ENCODE peak calls at places on chromosomes 6 and 20, in nine cellular contexts. One of them, this sample, is unnamed.

GRCh38 chr6:163872335-163872734 is 457.8 kb downstream of the QKI start:
- DNase-seq in PC-9: no peak
- DNase-seq in spleen: no peak
- DNase-seq in thyroid gland: no peak
- DNase-seq in brain microvascular endothelial cell: peak; percentile 84
- DNase-seq in dorsolateral prefrontal cortex: no peak
- DNase-seq in pancreas: no peak
- DNase-seq in ovary: no peak
- DNase-seq in body of pancreas: no peak
- DNase-seq in this sample: peak; percentile 8

GRCh38 chr6:15864708-15865062 is 201.9 kb upstream of the DTNBP1 start:
- DNase-seq in spleen: no peak
- DNase-seq in body of pancreas: no peak
- DNase-seq in thyroid gland: no peak
- DNase-seq in ovary: no peak
- DNase-seq in PC-9: no peak
- DNase-seq in pancreas: no peak
- DNase-seq in dorsolateral prefrontal cortex: no peak
- DNase-seq in brain microvascular endothelial cell: no peak
- DNase-seq in this sample: no peak

GRCh38 chr20:4457566-4458543 is 263.9 kb upstream of the PRND start:
- DNase-seq in spleen: no peak
- DNase-seq in dorsolateral prefrontal cortex: no peak
- DNase-seq in body of pancreas: no peak
- DNase-seq in brain microvascular endothelial cell: no peak
- DNase-seq in PC-9: peak; percentile 84
- DNase-seq in ovary: no peak
- DNase-seq in thyroid gland: no peak
- DNase-seq in pancreas: no peak
- DNase-seq in this sample: no peak

GRCh38 chr20:36335187-36335870 is 29.2 kb downstream of the DLGAP4 start:
- DNase-seq in brain microvascular endothelial cell: no peak
- DNase-seq in pancreas: no peak
- DNase-seq in PC-9: no peak
- DNase-seq in dorsolateral prefrontal cortex: no peak
- DNase-seq in spleen: peak; percentile 34
- DNase-seq in body of pancreas: no peak
- DNase-seq in thyroid gland: no peak
- DNase-seq in ovary: no peak
- DNase-seq in this sample: no peak

GRCh38 chr6:148322704-148323103 is 19.9 kb upstream of the SASH1 start:
- DNase-seq in body of pancreas: no peak
- DNase-seq in PC-9: no peak
- DNase-seq in ovary: no peak
- DNase-seq in thyroid gland: no peak
- DNase-seq in dorsolateral prefrontal cortex: no peak
- DNase-seq in brain microvascular endothelial cell: no peak
- DNase-seq in spleen: no peak
- DNase-seq in pancreas: no peak
- DNase-seq in this sample: no peak

GRCh38 chr6:35051393-35051792 is 89.7 kb downstream of the TCP11 start:
- DNase-seq in dorsolateral prefrontal cortex: no peak
- DNase-seq in brain microvascular endothelial cell: no peak
- DNase-seq in thyroid gland: no peak
- DNase-seq in PC-9: no peak
- DNase-seq in ovary: no peak
- DNase-seq in spleen: no peak
- DNase-seq in body of pancreas: no peak
- DNase-seq in pancreas: no peak
- DNase-seq in this sample: no peak

GRCh38 chr6:37362101-37362823 is 8.5 kb downstream of the RNF8 start:
- DNase-seq in thyroid gland: no peak
- DNase-seq in ovary: no peak
- DNase-seq in spleen: no peak
- DNase-seq in pancreas: no peak
- DNase-seq in PC-9: no peak
- DNase-seq in brain microvascular endothelial cell: no peak
- DNase-seq in body of pancreas: no peak
- DNase-seq in dorsolateral prefrontal cortex: no peak
- DNase-seq in this sample: no peak

GRCh38 chr20:62616728-62617621 is 25.3 kb upstream of the SLCO4A1 start:
- DNase-seq in thyroid gland: peak; percentile 74
- DNase-seq in spleen: peak; percentile 95
- DNase-seq in brain microvascular endothelial cell: peak; percentile 60
- DNase-seq in PC-9: peak; percentile 52
- DNase-seq in dorsolateral prefrontal cortex: peak; percentile 47
- DNase-seq in ovary: peak; percentile 71
- DNase-seq in pancreas: no peak
- DNase-seq in body of pancreas: peak; percentile 84
- DNase-seq in this sample: no peak

GRCh38 chr6:125154184-125155135 is 887 bp downstream of the TPD52L1 start:
- DNase-seq in brain microvascular endothelial cell: no peak
- DNase-seq in body of pancreas: peak; percentile 74
- DNase-seq in PC-9: peak; percentile 81
- DNase-seq in ovary: peak; percentile 42
- DNase-seq in dorsolateral prefrontal cortex: no peak
- DNase-seq in spleen: peak; percentile 78
- DNase-seq in pancreas: peak; percentile 55
- DNase-seq in thyroid gland: peak; percentile 73
- DNase-seq in this sample: peak; percentile 87

GRCh38 chr6:1802495-1803395 is 193.0 kb downstream of the FOXC1 start:
- DNase-seq in ovary: no peak
- DNase-seq in body of pancreas: peak; percentile 59
- DNase-seq in thyroid gland: no peak
- DNase-seq in PC-9: no peak
- DNase-seq in pancreas: peak; percentile 48
- DNase-seq in dorsolateral prefrontal cortex: no peak
- DNase-seq in brain microvascular endothelial cell: no peak
- DNase-seq in spleen: no peak
- DNase-seq in this sample: peak; percentile 19

GRCh38 chr6:155216312-155217028 is 47.3 kb upstream of the CLDN20 start:
- DNase-seq in ovary: no peak
- DNase-seq in PC-9: no peak
- DNase-seq in pancreas: no peak
- DNase-seq in body of pancreas: no peak
- DNase-seq in thyroid gland: no peak
- DNase-seq in spleen: no peak
- DNase-seq in brain microvascular endothelial cell: no peak
- DNase-seq in dorsolateral prefrontal cortex: no peak
- DNase-seq in this sample: no peak

DNA sequence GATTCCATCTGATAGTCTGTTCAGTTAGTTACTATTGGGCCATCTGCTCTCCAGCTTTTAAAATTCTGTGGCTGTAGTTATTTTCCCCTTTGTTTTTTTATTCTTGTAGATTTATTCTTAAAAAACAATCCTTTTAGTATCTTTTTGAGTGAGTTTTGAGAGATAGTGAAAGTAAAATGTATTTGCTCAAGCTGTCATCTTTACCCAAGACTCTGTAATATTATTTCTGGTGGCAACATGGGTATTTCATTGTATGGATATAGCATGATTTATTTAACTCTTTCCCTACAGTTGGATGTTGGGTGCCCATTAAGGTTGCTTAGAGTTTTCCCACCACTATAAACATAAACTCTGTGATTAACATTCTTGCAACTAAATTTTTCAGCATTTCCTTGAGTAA is 24.6 kb downstream of the STK4 start:
- DNase-seq in body of pancreas: no peak
- DNase-seq in spleen: no peak
- DNase-seq in thyroid gland: no peak
- DNase-seq in pancreas: no peak
- DNase-seq in PC-9: no peak
- DNase-seq in brain microvascular endothelial cell: no peak
- DNase-seq in ovary: no peak
- DNase-seq in dorsolateral prefrontal cortex: no peak
- DNase-seq in this sample: no peak
- H3K4me3 ChIP-seq in body of pancreas: no peak overlapping the region
- H3K4me3 ChIP-seq in spleen: no peak overlapping the region
- H3K4me3 ChIP-seq in thyroid gland: no peak overlapping the region
- H3K4me3 ChIP-seq in pancreas: no peak overlapping the region
- H3K4me3 ChIP-seq in PC-9: no peak overlapping the region
- H3K4me3 ChIP-seq in brain microvascular endothelial cell: no peak overlapping the region
- H3K4me3 ChIP-seq in ovary: no peak overlapping the region
- H3K4me3 ChIP-seq in dorsolateral prefrontal cortex: peak overlapping the region; percentile 21
- H3K4me3 ChIP-seq in this sample: no peak overlapping the region

GRCh38 chr20:14947536-14947935 is 610.1 kb upstream of the FLRT3 start:
- DNase-seq in body of pancreas: no peak
- DNase-seq in PC-9: no peak
- DNase-seq in brain microvascular endothelial cell: no peak
- DNase-seq in thyroid gland: no peak
- DNase-seq in dorsolateral prefrontal cortex: no peak
- DNase-seq in spleen: no peak
- DNase-seq in pancreas: no peak
- DNase-seq in ovary: no peak
- DNase-seq in this sample: no peak
- TF ChIP-seq CTCF in body of pancreas: no peak
- TF ChIP-seq CTCF in PC-9: no peak
- TF ChIP-seq CTCF in brain microvascular endothelial cell: no peak
- TF ChIP-seq CTCF in thyroid gland: no peak
- TF ChIP-seq CTCF in dorsolateral prefrontal cortex: no peak
- TF ChIP-seq CTCF in spleen: no peak
- TF ChIP-seq CTCF in pancreas: no peak
- TF ChIP-seq CTCF in ovary: no peak
- TF ChIP-seq CTCF in this sample: no peak

GRCh38 chr6:45439459-45439858 is 61.7 kb upstream of the SUPT3H start:
- DNase-seq in pancreas: no peak
- DNase-seq in body of pancreas: no peak
- DNase-seq in thyroid gland: no peak
- DNase-seq in spleen: no peak
- DNase-seq in dorsolateral prefrontal cortex: no peak
- DNase-seq in PC-9: no peak
- DNase-seq in brain microvascular endothelial cell: no peak
- DNase-seq in ovary: no peak
- DNase-seq in this sample: no peak

GRCh38 chr6:45439861-45440388 is 62.2 kb upstream of the SUPT3H start:
- DNase-seq in spleen: no peak
- DNase-seq in dorsolateral prefrontal cortex: no peak
- DNase-seq in thyroid gland: no peak
- DNase-seq in pancreas: no peak
- DNase-seq in ovary: no peak
- DNase-seq in brain microvascular endothelial cell: no peak
- DNase-seq in body of pancreas: no peak
- DNase-seq in PC-9: no peak
- DNase-seq in this sample: no peak

GRCh38 chr6:45442716-45443115 is 65.0 kb upstream of the SUPT3H start:
- DNase-seq in pancreas: no peak
- DNase-seq in body of pancreas: no peak
- DNase-seq in ovary: no peak
- DNase-seq in brain microvascular endothelial cell: no peak
- DNase-seq in spleen: no peak
- DNase-seq in PC-9: no peak
- DNase-seq in dorsolateral prefrontal cortex: no peak
- DNase-seq in thyroid gland: no peak
- DNase-seq in this sample: no peak

GRCh38 chr6:45438849-45439406 is 61.2 kb upstream of the SUPT3H start:
- DNase-seq in brain microvascular endothelial cell: peak; percentile 67
- DNase-seq in body of pancreas: no peak
- DNase-seq in dorsolateral prefrontal cortex: no peak
- DNase-seq in spleen: no peak
- DNase-seq in PC-9: no peak
- DNase-seq in thyroid gland: no peak
- DNase-seq in pancreas: no peak
- DNase-seq in ovary: no peak
- DNase-seq in this sample: no peak

GRCh38 chr6:45441811-45442453 is 64.2 kb upstream of the SUPT3H start:
- DNase-seq in ovary: no peak
- DNase-seq in brain microvascular endothelial cell: no peak
- DNase-seq in pancreas: no peak
- DNase-seq in dorsolateral prefrontal cortex: no peak
- DNase-seq in PC-9: no peak
- DNase-seq in body of pancreas: no peak
- DNase-seq in spleen: no peak
- DNase-seq in thyroid gland: no peak
- DNase-seq in this sample: no peak
- H3K4me3 ChIP-seq in ovary: no peak overlapping the region
- H3K4me3 ChIP-seq in brain microvascular endothelial cell: no peak overlapping the region
- H3K4me3 ChIP-seq in pancreas: no peak overlapping the region
- H3K4me3 ChIP-seq in dorsolateral prefrontal cortex: no peak overlapping the region
- H3K4me3 ChIP-seq in PC-9: no peak overlapping the region
- H3K4me3 ChIP-seq in body of pancreas: no peak overlapping the region
- H3K4me3 ChIP-seq in spleen: no peak overlapping the region
- H3K4me3 ChIP-seq in thyroid gland: no peak overlapping the region
- H3K4me3 ChIP-seq in this sample: no peak overlapping the region

DNA sequence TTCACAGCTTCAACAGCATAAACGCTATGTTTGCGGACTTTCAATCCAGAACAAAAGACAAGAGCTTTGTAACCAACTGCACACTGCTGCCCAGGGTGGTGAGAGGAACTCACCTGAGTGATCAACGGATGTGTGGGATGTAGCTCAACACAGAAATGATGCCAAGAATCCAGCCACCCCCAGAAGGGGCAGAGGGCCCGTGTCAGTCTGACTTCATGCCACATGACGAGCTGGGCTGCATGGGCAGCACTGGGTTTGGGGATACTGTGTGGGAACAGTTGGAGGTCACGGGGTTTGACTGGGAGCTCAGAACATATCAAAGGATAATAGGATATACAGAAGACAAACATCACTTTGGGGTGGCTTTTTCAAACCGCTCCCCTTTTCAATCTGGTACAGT is 79.4 kb upstream of the TRAF3IP2 start:
- DNase-seq in pancreas: no peak
- DNase-seq in spleen: no peak
- DNase-seq in thyroid gland: no peak
- DNase-seq in dorsolateral prefrontal cortex: no peak
- DNase-seq in ovary: no peak
- DNase-seq in PC-9: no peak
- DNase-seq in brain microvascular endothelial cell: no peak
- DNase-seq in body of pancreas: no peak
- DNase-seq in this sample: no peak
- TF ChIP-seq CTCF in pancreas: no peak
- TF ChIP-seq CTCF in spleen: no peak
- TF ChIP-seq CTCF in thyroid gland: no peak
- TF ChIP-seq CTCF in dorsolateral prefrontal cortex: no peak
- TF ChIP-seq CTCF in ovary: no peak
- TF ChIP-seq CTCF in PC-9: no peak
- TF ChIP-seq CTCF in brain microvascular endothelial cell: no peak
- TF ChIP-seq CTCF in body of pancreas: no peak
- TF ChIP-seq CTCF in this sample: no peak

DNA sequence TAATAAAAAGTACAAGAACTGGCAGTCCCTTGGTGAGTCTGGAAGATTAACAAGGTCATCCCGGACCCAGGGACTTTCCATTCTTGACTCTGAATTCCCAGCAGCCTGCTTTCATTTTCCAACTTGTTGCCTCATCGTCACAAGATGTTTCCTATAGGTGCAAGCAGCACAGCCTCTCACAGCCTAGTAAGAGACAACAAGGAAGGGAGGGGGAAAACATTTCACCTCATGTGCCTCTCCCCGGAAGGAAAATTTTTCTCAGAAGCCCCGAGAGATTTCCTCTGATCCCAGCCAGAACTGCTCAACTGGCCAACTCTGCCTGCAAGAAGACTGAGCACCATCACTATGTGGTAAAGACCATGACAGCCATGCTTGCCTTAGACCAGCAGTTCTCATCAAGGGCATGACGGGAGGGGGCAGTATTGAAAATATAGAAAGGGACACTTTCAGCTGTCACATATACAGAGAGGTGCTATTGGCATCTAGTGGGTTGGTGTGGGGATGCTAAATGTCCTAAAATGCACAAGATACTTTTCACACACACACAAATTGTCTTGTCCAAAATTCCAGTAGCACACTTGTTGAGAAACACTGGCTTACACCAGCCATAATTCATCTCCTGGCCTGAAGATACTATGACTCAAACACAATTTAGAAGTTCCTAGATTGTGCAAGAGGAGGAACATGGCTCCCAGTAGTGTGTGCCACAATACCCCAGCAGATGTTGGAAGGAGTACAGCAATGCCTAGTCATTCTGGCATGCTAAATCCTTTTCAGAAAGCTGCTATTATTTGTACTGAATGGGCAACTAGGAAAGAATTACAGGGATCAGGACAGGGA is 10.8 kb upstream of the WTAP start:
- DNase-seq in brain microvascular endothelial cell: peak; percentile 65
- DNase-seq in ovary: no peak
- DNase-seq in PC-9: peak; percentile 69
- DNase-seq in dorsolateral prefrontal cortex: no peak
- DNase-seq in pancreas: peak; percentile 75
- DNase-seq in spleen: no peak
- DNase-seq in body of pancreas: peak; percentile 44
- DNase-seq in thyroid gland: peak; percentile 5
- DNase-seq in this sample: peak; percentile 63
- H3K4me3 ChIP-seq in brain microvascular endothelial cell: no peak overlapping the region
- H3K4me3 ChIP-seq in ovary: no peak overlapping the region
- H3K4me3 ChIP-seq in PC-9: no peak overlapping the region
- H3K4me3 ChIP-seq in dorsolateral prefrontal cortex: no peak overlapping the region
- H3K4me3 ChIP-seq in pancreas: no peak overlapping the region
- H3K4me3 ChIP-seq in spleen: peak overlapping the region; percentile 9
- H3K4me3 ChIP-seq in body of pancreas: no peak overlapping the region
- H3K4me3 ChIP-seq in thyroid gland: no peak overlapping the region
- H3K4me3 ChIP-seq in this sample: peak overlapping the region; percentile 23